ENCODE peak calls at places on chromosomes 16 and 17, in four cellular contexts. One of them, this sample, is unnamed.

GRCh38 chr17:50817838-50818237 is 17.5 kb upstream of the WFIKKN2 start:
- DNase-seq in ACHN: peak; percentile 79
- DNase-seq in NCI-H1092: no peak
- DNase-seq in prostate gland: no peak
- DNase-seq in this sample: no peak

GRCh38 chr17:73902416-73903181 is 258.4 kb upstream of the SDK2 start:
- DNase-seq in prostate gland: no peak
- DNase-seq in ACHN: no peak
- DNase-seq in NCI-H1092: peak; percentile 61
- DNase-seq in this sample: no peak

GRCh38 chr16:21684199-21684598 is 20.4 kb downstream of the OTOA start:
- DNase-seq in ACHN: peak; percentile 15
- DNase-seq in prostate gland: peak; percentile 4
- DNase-seq in NCI-H1092: no peak
- DNase-seq in this sample: no peak

GRCh38 chr17:69654981-69655581 is 240.6 kb downstream of the MAP2K6 start:
- DNase-seq in prostate gland: no peak
- DNase-seq in ACHN: peak; percentile 45
- DNase-seq in NCI-H1092: no peak
- DNase-seq in this sample: no peak

GRCh38 chr16:86578499-86579267 is at the start of gene FOXL1:
- DNase-seq in prostate gland: no peak
- DNase-seq in ACHN: no peak
- DNase-seq in NCI-H1092: no peak
- DNase-seq in this sample: no peak

GRCh38 chr17:15469260-15469659 is 1.8 kb upstream of the CDRT4 start:
- DNase-seq in ACHN: no peak
- DNase-seq in prostate gland: no peak
- DNase-seq in NCI-H1092: peak; percentile 58
- DNase-seq in this sample: no peak

GRCh38 chr16:71830359-71830758 is 15.4 kb upstream of the ATXN1L start:
- DNase-seq in prostate gland: no peak
- DNase-seq in ACHN: no peak
- DNase-seq in NCI-H1092: no peak
- DNase-seq in this sample: no peak

GRCh38 chr17:1907818-1908698 is 78.3 kb downstream of the RPA1 start:
- DNase-seq in prostate gland: no peak
- DNase-seq in NCI-H1092: no peak
- DNase-seq in ACHN: peak; percentile 18
- DNase-seq in this sample: no peak

GRCh38 chr16:30948087-30948955 is 547 bp upstream of the ORAI3 start:
- DNase-seq in prostate gland: peak; percentile 90
- DNase-seq in ACHN: peak; percentile 99
- DNase-seq in NCI-H1092: no peak
- DNase-seq in this sample: peak; percentile 80

GRCh38 chr17:65220732-65221131 is 83.6 kb downstream of the RGS9 start:
- DNase-seq in ACHN: no peak
- DNase-seq in prostate gland: no peak
- DNase-seq in NCI-H1092: no peak
- DNase-seq in this sample: no peak

GRCh38 chr17:45640141-45640850 is 143.8 kb upstream of the CRHR1 start:
- DNase-seq in NCI-H1092: no peak
- DNase-seq in prostate gland: peak; percentile 52
- DNase-seq in ACHN: peak; percentile 77
- DNase-seq in this sample: peak; percentile 70

GRCh38 chr17:68435876-68436842 is 21.1 kb downstream of the WIPI1 start:
- DNase-seq in NCI-H1092: peak; percentile 52
- DNase-seq in ACHN: peak; percentile 72
- DNase-seq in prostate gland: peak; percentile 78
- DNase-seq in this sample: peak; percentile 83

GRCh38 chr16:4365014-4365406 is 6.6 kb upstream of the VASN start:
- DNase-seq in prostate gland: no peak
- DNase-seq in NCI-H1092: no peak
- DNase-seq in ACHN: no peak
- DNase-seq in this sample: no peak

GRCh38 chr16:51326131-51326856 is 175.2 kb upstream of the SALL1 start:
- DNase-seq in NCI-H1092: no peak
- DNase-seq in ACHN: peak; percentile 49
- DNase-seq in prostate gland: no peak
- DNase-seq in this sample: no peak

GRCh38 chr17:76716834-76717205 is 6.1 kb upstream of the MXRA7 start:
- DNase-seq in NCI-H1092: no peak
- DNase-seq in ACHN: no peak
- DNase-seq in prostate gland: no peak
- DNase-seq in this sample: no peak

GRCh38 chr16:53094013-53094630 is 39.3 kb downstream of the CHD9 start:
- DNase-seq in ACHN: no peak
- DNase-seq in prostate gland: peak; percentile 52
- DNase-seq in NCI-H1092: peak; percentile 52
- DNase-seq in this sample: peak; percentile 82

GRCh38 chr16:84941916-84942315 is 69.4 kb downstream of the ZDHHC7 start:
- DNase-seq in prostate gland: no peak
- DNase-seq in NCI-H1092: no peak
- DNase-seq in ACHN: no peak
- DNase-seq in this sample: no peak

GRCh38 chr17:76076100-76076764 is 1.7 kb downstream of the GALR2 start:
- DNase-seq in ACHN: no peak
- DNase-seq in NCI-H1092: no peak
- DNase-seq in prostate gland: no peak
- DNase-seq in this sample: no peak

GRCh38 chr16:88045820-88046303 is 94.6 kb downstream of the BANP start:
- DNase-seq in ACHN: no peak
- DNase-seq in NCI-H1092: no peak
- DNase-seq in prostate gland: no peak
- DNase-seq in this sample: peak; percentile 41

GRCh38 chr17:45902892-45903346 is 8.6 kb downstream of the MAPT start:
- DNase-seq in ACHN: no peak
- DNase-seq in NCI-H1092: peak; percentile 80
- DNase-seq in prostate gland: peak; percentile 38
- DNase-seq in this sample: peak; percentile 61

GRCh38 chr16:11828696-11829095 is 22.6 kb downstream of the RSL1D1 start:
- DNase-seq in NCI-H1092: no peak
- DNase-seq in prostate gland: no peak
- DNase-seq in ACHN: no peak
- DNase-seq in this sample: no peak

GRCh38 chr17:77604301-77605031 is 354.0 kb upstream of the TNRC6C start:
- DNase-seq in prostate gland: no peak
- DNase-seq in NCI-H1092: no peak
- DNase-seq in ACHN: no peak
- DNase-seq in this sample: no peak

GRCh38 chr17:79991140-79991923 is 44.3 kb downstream of the TBC1D16 start:
- DNase-seq in prostate gland: peak; percentile 89
- DNase-seq in ACHN: peak; percentile 88
- DNase-seq in NCI-H1092: peak; percentile 72
- DNase-seq in this sample: peak; percentile 90

GRCh38 chr16:50581830-50582229 is 33.6 kb downstream of the NKD1 start:
- DNase-seq in ACHN: no peak
- DNase-seq in NCI-H1092: no peak
- DNase-seq in prostate gland: no peak
- DNase-seq in this sample: no peak

GRCh38 chr16:67244387-67245188 is 2.7 kb downstream of the FHOD1 start:
- DNase-seq in prostate gland: no peak
- DNase-seq in ACHN: peak; percentile 91
- DNase-seq in NCI-H1092: no peak
- DNase-seq in this sample: peak; percentile 68

GRCh38 chr17:48307814-48308411 is 122.1 kb downstream of the SKAP1 start:
- DNase-seq in prostate gland: peak; percentile 42
- DNase-seq in NCI-H1092: peak; percentile 53
- DNase-seq in ACHN: peak; percentile 71
- DNase-seq in this sample: peak; percentile 54

GRCh38 chr17:68314916-68315535 is 23.7 kb downstream of the ARSG start:
- DNase-seq in prostate gland: no peak
- DNase-seq in NCI-H1092: no peak
- DNase-seq in ACHN: no peak
- DNase-seq in this sample: peak; percentile 55

GRCh38 chr16:30903002-30903401 is 6.6 kb downstream of the CTF1 start:
- DNase-seq in prostate gland: no peak
- DNase-seq in ACHN: no peak
- DNase-seq in NCI-H1092: no peak
- DNase-seq in this sample: no peak

This sample was measured in stomach.